ENCODE peak calls at places on chromosomes 6 and 20, in four cellular contexts. D is HepG2, T is GM12878, U is H1. K is an unnamed sample.
A peak's percentile ranks its signal among the peaks of the same experiment; 100 is the strongest.

GRCh38 chr20:48026981-48027592 is 241.8 kb upstream of the SULF2 start:
- DNase-seq in D (no peak), U (no peak), T (no peak), K (no peak)

GRCh38 chr6:33709605-33710295 is 1.8 kb downstream of the UQCC2 start:
- DNase-seq in D (no peak), T (no peak), U (no peak), K (no peak)

GRCh38 chr6:119345114-119345513 is 4.4 kb downstream of the MAN1A1 start:
- DNase-seq in T (no peak), D (no peak), U (no peak), K (no peak)

GRCh38 chr20:34022154-34022842 is 28.6 kb downstream of the RALY start:
- DNase-seq in T (peak; percentile 63), D (peak; percentile 72), U (no peak), K (no peak)

GRCh38 chr6:11179088-11179977 is 53.1 kb downstream of the NEDD9 start:
- DNase-seq in U (no peak), D (peak; percentile 79), T (no peak), K (no peak)

GRCh38 chr6:33628401-33628964 is 7.4 kb downstream of the ITPR3 start:
- DNase-seq in D (no peak), U (no peak), T (no peak), K (no peak)

GRCh38 chr6:157622427-157622826 is 200.6 kb upstream of the SNX9 start:
- DNase-seq in U (no peak), D (no peak), T (no peak), K (no peak)

GRCh38 chr20:58102744-58103516 is 125.5 kb downstream of the ANKRD60 start:
- DNase-seq in T (no peak), U (no peak), D (no peak), K (no peak)

GRCh38 chr6:117847912-117848311 is 59.2 kb upstream of the SLC35F1 start:
- DNase-seq in U (no peak), T (no peak), D (no peak), K (no peak)

GRCh38 chr6:80468398-80468797 is 361.9 kb downstream of the BCKDHB start:
- DNase-seq in U (no peak), T (no peak), D (peak; percentile 86), K (no peak)

GRCh38 chr6:145263807-145264206 is 471.5 kb downstream of the EPM2A start:
- DNase-seq in U (no peak), D (no peak), T (no peak), K (no peak)

GRCh38 chr20:38112943-38113294 is 52.2 kb downstream of the TGM2 start:
- DNase-seq in D (no peak), T (no peak), U (peak; percentile 31), K (no peak)
- H3K9ac ChIP-seq in D (no peak overlapping the region), T (no peak overlapping the region), U (no peak overlapping the region), K (no peak overlapping the region)

DNA sequence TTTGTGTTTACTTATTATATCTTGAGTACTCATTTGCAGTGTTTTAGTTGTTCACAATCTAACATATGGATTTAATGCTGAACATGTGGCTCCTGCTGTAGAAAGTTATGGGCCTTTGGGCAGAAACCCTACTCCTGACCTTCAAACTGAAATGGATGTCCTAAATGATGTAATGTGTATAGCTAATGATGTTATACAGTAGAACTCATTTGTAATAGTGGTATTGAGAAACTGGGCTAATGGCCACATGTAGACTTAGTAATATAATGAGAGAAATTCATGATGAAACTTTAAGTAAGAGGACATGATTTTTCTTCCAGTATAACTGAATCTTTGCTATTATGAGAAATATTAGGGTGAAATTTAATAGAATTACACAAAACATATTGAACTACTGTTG is 121.3 kb upstream of the PTPRK start:
- DNase-seq in U (no peak), T (no peak), D (no peak), K (no peak)
- TF ChIP-seq SUZ12 in U (no peak), T (no peak), D (no peak), K (no peak)

GRCh38 chr6:168376811-168377480 is 57.4 kb upstream of the DACT2 start:
- DNase-seq in T (no peak), D (no peak), U (no peak), K (no peak)

GRCh38 chr6:168380956-168381605 is 59.9 kb upstream of the SMOC2 start:
- DNase-seq in D (no peak), U (no peak), T (no peak), K (no peak)

GRCh38 chr6:168376120-168376519 is 56.5 kb upstream of the DACT2 start:
- DNase-seq in D (no peak), U (no peak), T (no peak), K (no peak)

GRCh38 chr6:168377481-168377850 is 57.9 kb upstream of the DACT2 start:
- DNase-seq in T (no peak), D (no peak), U (no peak), K (no peak)

DNA sequence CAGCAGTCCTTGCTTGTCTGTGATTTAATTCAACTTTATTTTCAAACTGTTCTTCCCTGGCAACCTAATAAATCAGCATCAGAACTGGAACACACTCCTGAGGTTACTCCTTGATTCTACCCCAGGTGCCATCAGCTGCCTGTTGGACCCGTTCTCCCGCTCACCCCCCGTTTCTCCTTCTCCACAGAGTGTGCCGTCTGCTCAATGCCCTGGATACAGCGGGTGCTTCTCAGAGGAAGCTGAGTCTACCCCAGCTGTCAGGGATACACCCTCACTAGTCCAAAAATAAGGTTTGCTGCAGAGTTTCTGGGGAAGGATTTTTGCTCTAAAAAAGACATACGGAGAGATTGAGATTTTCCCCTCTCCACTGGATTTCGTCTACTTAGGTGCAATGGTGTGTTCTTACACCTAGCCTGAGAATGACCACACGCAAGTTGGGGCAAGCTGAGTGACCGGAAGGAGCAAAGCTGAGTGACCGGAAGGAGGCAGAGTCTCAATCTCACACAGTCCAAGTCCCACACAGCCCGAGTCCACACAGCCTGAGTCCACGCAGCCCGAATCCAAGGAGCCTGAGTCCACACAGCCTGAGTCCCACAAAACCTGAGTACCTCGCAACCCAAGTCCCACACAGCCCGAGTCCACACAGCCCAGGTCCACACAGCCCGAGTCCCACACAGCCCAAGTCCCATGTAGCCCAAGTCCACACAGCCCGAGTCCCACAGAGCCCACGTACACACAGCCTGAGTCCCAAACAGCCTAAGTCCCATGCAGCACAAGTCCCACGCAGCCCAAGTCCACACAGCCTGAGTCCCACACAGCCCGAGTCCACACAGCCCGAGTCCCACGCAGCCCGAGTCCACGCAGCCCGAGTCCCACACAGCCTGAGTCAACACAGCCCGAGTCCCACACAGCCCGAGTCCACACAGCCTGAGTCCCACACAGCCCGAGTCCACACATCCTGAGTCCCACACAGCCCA is 58.6 kb upstream of the DACT2 start:
- DNase-seq in D (no peak), T (no peak), U (no peak), K (no peak)
- H3K9me3 ChIP-seq in D (peaks cover 31% of the 10 kb centered on the region), T (peaks cover 6% of the 10 kb centered on the region), U (peaks cover 13% of the 10 kb centered on the region), K (peaks cover 22% of the 10 kb centered on the region)

DNA sequence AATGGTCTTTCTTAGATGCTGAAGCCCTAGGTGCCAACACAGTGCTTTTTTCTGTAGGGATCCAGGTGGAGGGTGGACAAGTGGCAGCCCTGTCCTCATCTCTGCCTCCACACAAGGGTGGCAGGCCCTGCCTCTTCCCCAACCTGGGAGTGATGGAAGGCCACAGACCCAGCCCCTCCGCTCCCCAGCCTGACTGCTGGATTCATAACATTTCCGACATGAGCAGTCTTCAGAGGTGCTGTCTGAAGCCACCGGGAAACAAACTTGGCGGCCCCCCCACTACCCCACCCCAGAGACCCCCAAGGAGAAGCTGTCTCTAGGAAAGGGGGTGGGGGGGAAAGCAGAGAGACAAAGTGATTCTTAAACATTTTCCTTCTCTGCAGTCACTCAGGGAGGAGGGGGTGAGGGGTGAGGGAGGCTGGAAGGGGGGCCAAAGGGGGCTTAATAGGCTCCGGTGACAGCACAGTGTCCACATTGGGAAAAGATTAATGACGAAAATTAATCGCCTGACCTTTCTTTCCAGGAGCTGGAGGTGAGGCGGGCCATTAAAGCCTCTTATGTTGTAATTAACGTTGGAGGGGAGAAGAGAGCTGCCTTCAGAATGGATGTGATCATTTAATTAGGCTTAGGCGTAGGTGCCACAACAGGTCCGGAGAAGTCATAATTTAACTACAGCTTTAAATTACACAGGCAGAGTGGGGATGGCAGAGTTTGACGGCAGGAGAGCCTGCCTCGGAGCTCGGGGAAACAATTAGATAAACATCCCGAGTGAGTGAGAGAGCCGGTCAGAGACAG is 76.8 kb upstream of the FOXP4 start:
- DNase-seq in D (no peak), U (no peak), T (no peak), K (no peak)
- H3K9ac ChIP-seq in D (no peak overlapping the region), U (no peak overlapping the region), T (no peak overlapping the region), K (peak overlapping the region; percentile 74)

GRCh38 chr6:130127195-130127594 is 95.6 kb downstream of the SAMD3 start:
- DNase-seq in D (no peak), T (no peak), U (no peak), K (no peak)
- TF ChIP-seq SUZ12 in D (no peak), T (no peak), U (no peak), K (no peak)

GRCh38 chr6:169677096-169677495 is 24.7 kb downstream of the WDR27 start:
- DNase-seq in T (no peak), U (peak; percentile 14), D (no peak), K (no peak)
- H3K9me3 ChIP-seq in T (no peaks in the 10 kb centered on the region), U (no peaks in the 10 kb centered on the region), D (no peaks in the 10 kb centered on the region), K (peaks cover 21% of the 10 kb centered on the region)

GRCh38 chr6:16730720-16731502 is 30.3 kb downstream of the ATXN1 start:
- DNase-seq in T (no peak), U (no peak), D (peak; percentile 44), K (no peak)

GRCh38 chr6:16727996-16728395 is 33.3 kb downstream of the ATXN1 start:
- DNase-seq in D (peak; percentile 76), T (no peak), U (no peak), K (no peak)

GRCh38 chr6:16729744-16730143 is 31.5 kb downstream of the ATXN1 start:
- DNase-seq in D (no peak), T (no peak), U (no peak), K (no peak)

GRCh38 chr6:16729183-16729696 is 32.0 kb downstream of the ATXN1 start:
- DNase-seq in U (no peak), T (no peak), D (peak; percentile 95), K (no peak)

DNA sequence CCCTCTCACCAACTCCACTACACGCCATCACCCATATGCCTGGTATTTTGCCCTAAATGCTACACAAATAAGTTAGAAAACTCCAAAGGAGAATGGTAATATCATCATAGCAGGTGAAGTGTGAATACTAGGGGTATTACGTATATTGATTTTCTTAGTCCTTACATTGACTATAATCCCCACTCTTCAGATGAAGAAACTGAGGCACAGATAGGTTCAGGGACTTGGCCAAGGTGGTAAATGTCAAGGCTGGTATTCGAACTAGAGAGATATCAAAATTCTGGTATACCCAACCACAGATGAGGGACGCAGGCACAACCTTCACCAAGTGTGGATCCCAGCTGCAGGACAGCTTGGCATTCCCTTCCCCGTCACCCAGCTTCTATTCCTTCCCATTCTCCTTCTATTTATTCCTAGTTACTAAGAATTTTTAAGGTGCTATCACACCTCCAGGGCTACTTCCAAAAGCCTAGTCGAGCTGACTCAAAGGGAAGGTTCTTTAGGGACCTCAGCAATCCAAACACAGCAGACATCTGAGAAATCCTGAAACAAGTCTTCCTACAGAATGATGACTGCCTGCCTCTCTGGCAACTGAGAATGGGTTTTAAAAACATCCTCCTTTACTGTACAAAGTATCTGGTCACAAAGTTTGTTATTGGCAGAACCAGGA is 32.6 kb downstream of the ATXN1 start:
- DNase-seq in T (no peak), U (no peak), D (no peak), K (no peak)
- H3K9ac ChIP-seq in T (no peak overlapping the region), U (no peak overlapping the region), D (peak overlapping the region; percentile 59), K (no peak overlapping the region)

K was measured in NT2/D1.